ENCODE peak calls at places on chromosomes 7 and 10, in four cellular contexts. I, D, L and O are unnamed samples.

GRCh38 chr7:114412548-114412947 is 2.1 kb upstream of the FOXP2 start:
- DNase-seq in I (no peak), D (no peak), L (no peak), O (no peak)

GRCh38 chr10:114320249-114321116 is 81.4 kb downstream of the VWA2 start:
- DNase-seq in I (no peak), D (no peak), L (no peak), O (no peak)

GRCh38 chr7:30528779-30529178 is 24.1 kb upstream of the GGCT start:
- DNase-seq in I (no peak), D (no peak), L (no peak), O (no peak)

GRCh38 chr10:126902157-126902556 is 3.1 kb upstream of the DOCK1 start:
- DNase-seq in I (no peak), D (peak), L (no peak), O (no peak)

GRCh38 chr7:117630501-117630900 is 150.7 kb downstream of the CFTR start:
- DNase-seq in I (no peak), D (no peak), L (no peak), O (no peak)

GRCh38 chr7:8442814-8443304 is 9.4 kb downstream of the NXPH1 start:
- DNase-seq in I (no peak), D (peak), L (no peak), O (no peak)

GRCh38 chr10:103467391-103467790 is 8.7 kb upstream of the CALHM1 start:
- DNase-seq in I (no peak), D (no peak), L (no peak), O (no peak)

GRCh38 chr7:10315881-10316280 is 657.8 kb upstream of the PHF14 start:
- DNase-seq in I (no peak), D (no peak), L (no peak), O (no peak)

GRCh38 chr10:3805791-3806381 is 20.9 kb upstream of the KLF6 start:
- DNase-seq in I (peak), D (peak), L (no peak), O (peak)

GRCh38 chr7:16260236-16260728 is 161.1 kb downstream of the CRPPA start:
- DNase-seq in I (no peak), D (no peak), L (no peak), O (no peak)

GRCh38 chr10:91210435-91210834 is 10.0 kb upstream of the PCGF5 start:
- DNase-seq in I (no peak), D (no peak), L (no peak), O (no peak)

GRCh38 chr10:70830185-70830584 is 14.4 kb downstream of the SGPL1 start:
- DNase-seq in I (no peak), D (peak), L (no peak), O (no peak)